ENCODE peak calls at places on chromosome 4, in eight cellular contexts. J is IMR-90, G is uterus, O is heart right ventricle, P is body of pancreas, M is psoas muscle, A is hepatocyte, L is neural progenitor cell. X is an unnamed sample.

GRCh38 chr4:136562842-136563241 is 969.5 kb downstream of the PCDH18 start:
- DNase-seq in J (peak; percentile 51), G (no peak), O (no peak), P (no peak), M (no peak), A (no peak), L (no peak), X (no peak)

GRCh38 chr4:545612-546011 is 30.5 kb downstream of the TMEM271 start:
- DNase-seq in J (no peak), G (no peak), O (no peak), P (no peak), M (no peak), A (no peak), L (no peak), X (no peak)

GRCh38 chr4:10212901-10213300 is 96.3 kb upstream of the WDR1 start:
- DNase-seq in J (no peak), G (no peak), O (no peak), P (no peak), M (no peak), A (no peak), L (no peak), X (no peak)

GRCh38 chr4:147461161-147461560 is 19.7 kb upstream of the EDNRA start:
- DNase-seq in J (peak; percentile 74), G (no peak), O (no peak), P (no peak), M (no peak), A (no peak), L (no peak), X (no peak)

GRCh38 chr4:185066179-185066578 is 47.9 kb downstream of the HELT start:
- DNase-seq in J (no peak), G (no peak), O (no peak), P (no peak), M (no peak), A (no peak), L (no peak), X (no peak)

GRCh38 chr4:141352775-141353544 is 132.3 kb downstream of the ZNF330 start:
- DNase-seq in J (peak; percentile 89), G (no peak), O (no peak), P (no peak), M (no peak), A (no peak), L (peak; percentile 30), X (peak; percentile 31)

GRCh38 chr4:133623847-133624246 is 474.8 kb downstream of the PCDH10 start:
- DNase-seq in J (no peak), G (no peak), O (no peak), P (no peak), M (no peak), A (no peak), L (no peak), X (no peak)

GRCh38 chr4:107279729-107280128 is 243.6 kb upstream of the DKK2 start:
- DNase-seq in J (peak; percentile 39), G (no peak), O (no peak), P (no peak), M (no peak), A (no peak), L (no peak), X (no peak)

GRCh38 chr4:23382880-23383279 is 507.0 kb downstream of the PPARGC1A start:
- DNase-seq in J (peak; percentile 43), G (no peak), O (no peak), P (no peak), M (no peak), A (no peak), L (no peak), X (no peak)

GRCh38 chr4:22522206-22522605 is 6.3 kb upstream of the ADGRA3 start:
- DNase-seq in J (peak; percentile 5), G (no peak), O (no peak), P (no peak), M (no peak), A (no peak), L (no peak), X (no peak)

GRCh38 chr4:185112104-185112503 is 31.0 kb upstream of the SLC25A4 start:
- DNase-seq in J (peak; percentile 96), G (peak; percentile 31), O (no peak), P (peak; percentile 53), M (no peak), A (peak; percentile 64), L (no peak), X (peak; percentile 92)

GRCh38 chr4:16516796-16517413 is 290.6 kb upstream of the TAPT1 start:
- DNase-seq in J (peak; percentile 85), G (peak; percentile 52), O (no peak), P (peak; percentile 57), M (no peak), A (peak; percentile 76), L (peak; percentile 27), X (peak; percentile 48)

GRCh38 chr4:151721466-151721865 is 39.3 kb downstream of the GATB start:
- DNase-seq in J (no peak), G (peak; percentile 42), O (no peak), P (no peak), M (no peak), A (no peak), L (no peak), X (no peak)

GRCh38 chr4:3228881-3229280 is 20.1 kb upstream of the MSANTD1 start:
- DNase-seq in J (no peak), G (no peak), O (no peak), P (no peak), M (peak; percentile 16), A (no peak), L (no peak), X (no peak)

GRCh38 chr4:18645356-18645755 is 623.8 kb upstream of the LCORL start:
- DNase-seq in J (no peak), G (no peak), O (no peak), P (no peak), M (no peak), A (no peak), L (no peak), X (no peak)

GRCh38 chr4:54169176-54169575 is 59.9 kb upstream of the PDGFRA start:
- DNase-seq in J (peak; percentile 67), G (no peak), O (no peak), P (no peak), M (no peak), A (no peak), L (no peak), X (no peak)

GRCh38 chr4:337932-338758 is 531 bp downstream of the ZNF141 start:
- DNase-seq in J (peak; percentile 36), G (peak; percentile 50), O (peak; percentile 44), P (peak; percentile 42), M (peak; percentile 67), A (peak; percentile 70), L (no peak), X (no peak)

GRCh38 chr4:42478941-42479340 is 81.7 kb downstream of the SHISA3 start:
- DNase-seq in J (no peak), G (no peak), O (no peak), P (no peak), M (no peak), A (no peak), L (no peak), X (no peak)

GRCh38 chr4:144647095-144647959 is 1.4 kb downstream of the HHIP start:
- DNase-seq in J (peak; percentile 51), G (no peak), O (no peak), P (peak; percentile 35), M (no peak), A (peak; percentile 25), L (peak; percentile 36), X (no peak)

GRCh38 chr4:101831816-101832215 is 41.3 kb downstream of the BANK1 start:
- DNase-seq in J (no peak), G (no peak), O (no peak), P (no peak), M (no peak), A (no peak), L (no peak), X (no peak)

GRCh38 chr4:128220286-128221235 is 67.1 kb downstream of the PGRMC2 start:
- DNase-seq in J (peak; percentile 75), G (no peak), O (no peak), P (no peak), M (no peak), A (no peak), L (no peak), X (no peak)

GRCh38 chr4:80767944-80768343 is 262.6 kb upstream of the BMP3 start:
- DNase-seq in J (peak; percentile 3), G (no peak), O (no peak), P (no peak), M (no peak), A (no peak), L (no peak), X (no peak)

DNA sequence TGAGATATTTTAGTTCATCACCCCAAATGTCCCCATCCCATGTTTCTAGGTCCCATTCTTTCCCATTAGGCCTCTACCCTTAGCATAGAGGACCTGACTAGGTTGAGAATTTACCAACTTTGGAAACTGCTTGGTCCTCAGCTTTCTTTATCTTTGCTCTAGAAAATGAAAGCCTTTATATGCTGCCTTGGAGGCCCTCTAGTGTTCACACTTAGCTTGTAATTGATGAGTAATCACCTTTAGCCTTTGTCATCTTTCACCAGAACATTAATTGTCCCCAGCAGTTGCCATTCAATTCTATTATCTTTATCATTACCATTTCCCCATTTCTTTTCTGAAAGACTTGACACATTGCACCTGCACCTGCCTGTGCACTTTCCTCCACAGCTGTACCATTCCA is 589.2 kb upstream of the NR3C2 start:
- DNase-seq in J (peak; percentile 19), G (no peak), O (no peak), P (peak; percentile 15), M (no peak), A (peak; percentile 52), L (peak; percentile 29), X (no peak)
- TF ChIP-seq CTCF in J (peak; percentile 43), G (no peak), O (peak; percentile 61), P (no peak), M (peak; percentile 50), A (peak; percentile 51), L (peak; percentile 50), X (peak; percentile 15)

DNA sequence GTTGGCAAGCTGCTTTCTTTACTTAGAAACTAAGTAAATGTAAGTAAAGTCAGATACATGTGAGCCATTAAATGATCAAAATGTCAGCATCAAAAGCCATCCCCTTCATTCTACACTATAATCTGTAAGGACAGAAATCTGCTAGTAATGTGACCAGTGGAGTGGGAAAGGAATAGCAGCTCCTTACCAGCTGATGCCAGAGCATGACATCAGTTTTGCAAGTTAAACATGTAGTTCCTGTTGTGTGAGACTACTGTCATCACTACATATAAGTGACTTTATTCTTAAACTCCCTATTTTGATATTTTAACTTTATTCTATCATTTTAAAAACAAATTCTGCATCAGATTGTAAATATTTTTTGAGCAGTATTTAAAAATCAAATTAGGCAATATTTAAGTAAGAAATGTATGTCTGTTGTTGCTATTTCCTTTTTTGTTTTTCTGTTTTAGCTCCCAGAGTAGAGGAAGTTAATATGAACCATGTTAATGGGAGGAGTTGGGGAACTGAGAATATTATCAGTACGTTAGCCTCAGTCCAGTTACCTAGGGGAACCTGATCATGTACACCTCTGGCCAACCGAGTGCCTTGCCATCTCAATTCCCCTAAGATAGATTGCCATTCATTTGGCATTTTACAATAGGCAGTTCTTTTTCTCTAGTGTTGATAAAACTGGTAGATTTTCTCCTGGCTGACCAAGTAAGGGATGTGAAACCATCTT is 34.8 kb downstream of the CCNI start:
- DNase-seq in J (peak; percentile 57), G (no peak), O (no peak), P (no peak), M (no peak), A (no peak), L (no peak), X (no peak)
- H3K4me3 ChIP-seq in J (no peak overlapping the region), G (no peak overlapping the region), O (no peak overlapping the region), P (no peak overlapping the region), M (no peak overlapping the region), A (no peak overlapping the region), L (no peak overlapping the region), X (no peak overlapping the region)

GRCh38 chr4:27084685-27085356 is 224.2 kb downstream of the STIM2 start:
- DNase-seq in J (peak; percentile 2), G (peak; percentile 18), O (no peak), P (peak; percentile 61), M (no peak), A (peak; percentile 38), L (peak; percentile 81), X (no peak)
- TF ChIP-seq CTCF in J (peak; percentile 25), G (no peak), O (peak; percentile 26), P (no peak), M (no peak), A (peak; percentile 17), L (peak; percentile 45), X (peak; percentile 3)

GRCh38 chr4:113270520-113271319 is 221.3 kb downstream of the ANK2 start:
- DNase-seq in J (no peak), G (no peak), O (no peak), P (no peak), M (no peak), A (no peak), L (no peak), X (no peak)
- H3K4me3 ChIP-seq in J (no peak overlapping the region), G (no peak overlapping the region), O (no peak overlapping the region), P (no peak overlapping the region), M (no peak overlapping the region), A (no peak overlapping the region), L (no peak overlapping the region), X (no peak overlapping the region)